ENCODE peak calls at places on chromosomes 2 and 18, in five cellular contexts. A, L, F, C and K are unnamed samples.

GRCh38 chr2:185132501-185133041 is 534.2 kb downstream of the ZNF804A start:
- DNase-seq in A (no peak), F (no peak), C (no peak), L (no peak), K (no peak)

GRCh38 chr2:20884829-20885228 is 61.9 kb upstream of the LDAH start:
- DNase-seq in C (no peak), F (no peak), A (no peak), L (no peak), K (no peak)

GRCh38 chr2:39918886-39919285 is 139.8 kb upstream of the THUMPD2 start:
- DNase-seq in C (no peak), L (no peak), A (no peak), F (no peak), K (no peak)

GRCh38 chr2:25168256-25169072 is at the start of gene POMC:
- DNase-seq in F (no peak), A (no peak), L (peak; percentile 3), C (no peak), K (no peak)

GRCh38 chr2:159683804-159684203 is 28.5 kb upstream of the MARCHF7 start:
- DNase-seq in C (no peak), A (no peak), F (no peak), L (no peak), K (no peak)

GRCh38 chr2:197675711-197676188 is 363 bp upstream of the RFTN2 start:
- DNase-seq in C (no peak), A (no peak), L (no peak), F (peak; percentile 40), K (no peak)

GRCh38 chr2:240182966-240183365 is 42.5 kb upstream of the OTOS start:
- DNase-seq in C (no peak), A (no peak), L (no peak), F (no peak), K (no peak)

GRCh38 chr2:96769816-96770215 is 9.1 kb downstream of the CNNM4 start:
- DNase-seq in A (peak; percentile 69), C (no peak), F (no peak), L (no peak), K (no peak)

GRCh38 chr2:7951001-7951400 is 730.9 kb upstream of the ID2 start:
- DNase-seq in C (no peak), A (no peak), L (no peak), F (no peak), K (no peak)

GRCh38 chr2:223100061-223100511 is 48.1 kb downstream of the KCNE4 start:
- DNase-seq in L (no peak), C (no peak), F (no peak), A (no peak), K (peak; percentile 82)

GRCh38 chr18:76953186-76953982 is 131.0 kb downstream of the ZNF236 start:
- DNase-seq in C (no peak), F (no peak), A (peak; percentile 81), L (no peak), K (no peak)

GRCh38 chr2:167190053-167190452 is 301.8 kb downstream of the XIRP2 start:
- DNase-seq in A (no peak), L (peak; percentile 50), F (no peak), C (no peak), K (no peak)

GRCh38 chr2:26630669-26631360 is 10.4 kb downstream of the CIB4 start:
- DNase-seq in L (peak; percentile 77), F (no peak), A (no peak), C (no peak), K (no peak)

GRCh38 chr2:126886201-126886905 is 12.3 kb upstream of the TEX51 start:
- DNase-seq in F (peak; percentile 64), A (no peak), L (no peak), C (no peak), K (peak; percentile 50)

GRCh38 chr2:25651782-25652455 is 21.5 kb downstream of the DTNB start:
- DNase-seq in L (peak; percentile 27), F (no peak), C (no peak), A (no peak), K (no peak)

GRCh38 chr18:8657050-8657820 is 48.0 kb downstream of the RAB12 start:
- DNase-seq in C (no peak), L (no peak), A (no peak), F (no peak), K (no peak)

GRCh38 chr2:31347788-31348187 is 66.8 kb downstream of the XDH start:
- DNase-seq in C (no peak), A (no peak), L (no peak), F (peak; percentile 6), K (no peak)

GRCh38 chr2:16093639-16094447 is 153.5 kb downstream of the MYCN start:
- DNase-seq in L (no peak), C (no peak), A (no peak), F (no peak), K (no peak)

GRCh38 chr2:215601990-215602721 is 166.3 kb upstream of the FN1 start:
- DNase-seq in L (no peak), C (no peak), A (no peak), F (no peak), K (no peak)

GRCh38 chr2:47070920-47071824 is 83.9 kb downstream of the STPG4 start:
- DNase-seq in A (peak; percentile 95), C (no peak), L (peak; percentile 63), F (no peak), K (peak; percentile 91)

GRCh38 chr2:140502951-140503630 is 1627.7 kb downstream of the LRP1B start:
- DNase-seq in C (no peak), A (no peak), L (peak; percentile 81), F (no peak), K (no peak)

GRCh38 chr2:1612391-1613077 is 131.8 kb downstream of the PXDN start:
- DNase-seq in C (no peak), F (no peak), L (no peak), A (no peak), K (no peak)

GRCh38 chr18:4455113-4455811 is at the start of gene DLGAP1:
- DNase-seq in A (no peak), F (peak; percentile 79), C (no peak), L (peak; percentile 24), K (no peak)

GRCh38 chr2:40251146-40251545 is 200.7 kb downstream of the SLC8A1 start:
- DNase-seq in C (no peak), L (no peak), F (peak; percentile 17), A (no peak), K (no peak)

GRCh38 chr2:111157071-111157661 is 36.5 kb downstream of the BCL2L11 start:
- DNase-seq in A (no peak), C (no peak), L (no peak), F (no peak), K (no peak)

GRCh38 chr2:160836755-160837154 is 323.5 kb upstream of the TANK start:
- DNase-seq in C (no peak), F (no peak), A (no peak), L (peak; percentile 77), K (no peak)

GRCh38 chr18:26700201-26700600 is 151.8 kb upstream of the KCTD1 start:
- DNase-seq in A (no peak), C (peak; percentile 46), F (no peak), L (no peak), K (no peak)

GRCh38 chr18:26702023-26702422 is 153.7 kb upstream of the KCTD1 start:
- DNase-seq in A (no peak), C (peak; percentile 87), F (no peak), L (no peak), K (no peak)

GRCh38 chr18:26697186-26697585 is 148.8 kb upstream of the KCTD1 start:
- DNase-seq in L (no peak), F (no peak), C (no peak), A (no peak), K (no peak)

GRCh38 chr18:26703170-26703933 is 155.0 kb upstream of the KCTD1 start:
- DNase-seq in F (no peak), A (no peak), L (no peak), C (peak; percentile 72), K (no peak)

DNA sequence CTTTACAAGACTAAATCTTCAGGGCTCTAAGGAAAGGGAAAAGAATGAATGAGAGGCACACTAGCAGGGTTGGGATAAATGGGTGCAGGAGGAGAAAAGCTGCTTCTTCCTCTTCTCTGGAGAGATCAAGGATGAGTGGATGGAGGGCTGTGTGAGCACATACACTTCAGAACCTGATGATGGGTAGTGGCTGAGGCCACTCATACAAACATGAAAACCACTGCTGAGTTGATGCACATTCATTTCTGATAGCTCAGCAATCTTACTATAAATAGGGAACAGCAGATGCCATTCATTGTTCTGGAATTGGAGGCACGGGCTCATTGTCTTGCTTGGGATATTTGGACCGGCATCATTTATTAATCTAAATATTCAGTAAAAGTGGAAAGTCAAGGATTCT is 152.4 kb upstream of the KCTD1 start:
- DNase-seq in F (no peak), A (no peak), C (no peak), L (no peak), K (no peak)
- H3K4me3 ChIP-seq in F (no peak overlapping the region), A (no peak overlapping the region), C (no peak overlapping the region), L (no peak overlapping the region), K (no peak overlapping the region)

DNA sequence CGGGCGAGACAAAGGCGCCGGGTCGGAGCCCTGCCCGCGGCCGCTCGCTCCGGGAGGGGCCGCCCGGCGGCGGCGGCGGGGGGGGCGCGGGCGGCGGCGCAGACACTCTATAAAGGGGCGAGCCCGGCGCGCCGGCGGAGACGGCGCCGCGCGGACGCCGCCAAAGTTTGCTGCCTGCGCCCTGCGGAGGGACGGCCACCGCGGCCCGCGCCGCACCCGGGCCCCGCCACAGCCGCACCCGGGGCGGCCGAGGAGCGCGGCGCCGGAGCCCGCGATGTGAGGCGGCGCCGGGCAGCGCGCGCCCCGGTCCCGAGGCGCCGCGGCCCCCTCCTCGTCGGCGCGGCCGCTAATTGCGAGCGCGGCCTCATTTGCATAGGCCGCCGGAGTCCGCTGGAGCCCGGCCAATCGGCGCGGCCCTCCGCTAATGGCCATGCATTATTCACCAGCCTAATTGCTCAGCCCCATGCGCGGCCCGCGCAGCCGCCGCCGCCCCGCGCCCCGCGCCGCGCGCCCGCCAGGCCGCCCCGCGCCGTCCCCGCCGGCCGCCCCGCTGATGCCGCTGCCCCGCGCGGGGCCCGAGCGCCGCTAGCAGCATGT is at the start of gene SALL3:
- DNase-seq in C (no peak), A (no peak), L (no peak), F (no peak), K (no peak)
- H3K4me3 ChIP-seq in C (no peak within 1 kb of the TSS), A (peak within 1 kb of the TSS; percentile 47), L (no peak within 1 kb of the TSS), F (peak within 1 kb of the TSS; percentile 91), K (peak within 1 kb of the TSS; percentile 49)

GRCh38 chr2:202039278-202040100 is 5.8 kb downstream of the FZD7 start:
- DNase-seq in A (no peak), L (no peak), C (no peak), F (no peak), K (no peak)
- H3K4me3 ChIP-seq in A (peak overlapping the region; percentile 12), L (no peak overlapping the region), C (no peak overlapping the region), F (no peak overlapping the region), K (no peak overlapping the region)

GRCh38 chr2:86019121-86019520 is 86.6 kb downstream of the POLR1A start:
- DNase-seq in F (no peak), C (no peak), A (no peak), L (no peak), K (peak; percentile 68)
- H3K4me3 ChIP-seq in F (no peak overlapping the region), C (no peak overlapping the region), A (no peak overlapping the region), L (no peak overlapping the region), K (no peak overlapping the region)

GRCh38 chr2:150482111-150482510 is 5.4 kb downstream of the RND3 start:
- DNase-seq in C (no peak), F (no peak), L (no peak), A (no peak), K (no peak)
- H3K4me3 ChIP-seq in C (no peak overlapping the region), F (no peak overlapping the region), L (no peak overlapping the region), A (no peak overlapping the region), K (no peak overlapping the region)